ENCODE peak calls at places on chromosomes 11 and 22, in seven cellular contexts. B is activated naive CD4-positive, alpha-beta T cell; T is stimulated activated CD8-positive, alpha-beta memory T cell treated with anti-CD3 and anti-CD28 coated beads, Interleukin-12 subunit alpha, Interleukin-12 subunit beta, amount 100 ng/mL, for 4 hours; K is OCI-LY7; X is stimulated activated CD4-positive, alpha-beta T cell treated with anti-CD3 and anti-CD28 coated beads, Interleukin-4, amount 100 ng/mL, for 1 hour; F is NCI-H1105; J is lung. E is an unnamed sample.

GRCh38 chr11:45392154-45392553 is 106.0 kb upstream of the SYT13 start:
- DNase-seq in B (no peak), T (no peak), K (no peak), X (no peak), F (no peak), J (no peak), E (no peak)

GRCh38 chr11:83006877-83007330 is 64.8 kb downstream of the RAB30 start:
- DNase-seq in B (no peak), T (no peak), K (peak), X (no peak), F (no peak), J (no peak), E (peak)

GRCh38 chr22:42185915-42186439 is 55.4 kb upstream of the CYP2D6 start:
- DNase-seq in B (no peak), T (no peak), K (no peak), X (no peak), F (no peak), J (no peak), E (no peak)

GRCh38 chr22:30867746-30868662 is 100.6 kb downstream of the MORC2 start:
- DNase-seq in B (no peak), T (no peak), K (no peak), X (no peak), F (no peak), J (no peak), E (no peak)

GRCh38 chr11:34600339-34601084 is 20.4 kb upstream of the EHF start:
- DNase-seq in B (no peak), T (no peak), K (no peak), X (no peak), F (no peak), J (peak), E (no peak)

GRCh38 chr11:67577951-67578350 is 5.7 kb upstream of the GSTP1 start:
- DNase-seq in B (no peak), T (no peak), K (no peak), X (no peak), F (no peak), J (no peak), E (no peak)

GRCh38 chr11:57751676-57752253 is at the start of gene BTBD18:
- DNase-seq in B (no peak), T (no peak), K (peak), X (no peak), F (peak), J (peak), E (no peak)

GRCh38 chr11:114775849-114776621 is 97.7 kb downstream of the NXPE2 start:
- DNase-seq in B (no peak), T (no peak), K (no peak), X (no peak), F (no peak), J (no peak), E (no peak)

GRCh38 chr22:44411226-44412135 is 86.6 kb downstream of the RTL6 start:
- DNase-seq in B (no peak), T (no peak), K (no peak), X (no peak), F (no peak), J (no peak), E (no peak)

GRCh38 chr11:73204711-73205121 is 13.4 kb upstream of the P2RY2 start:
- DNase-seq in B (no peak), T (no peak), K (no peak), X (no peak), F (no peak), J (peak), E (no peak)

GRCh38 chr11:67302571-67303131 is 679 bp upstream of the SSH3 start:
- DNase-seq in B (no peak), T (no peak), K (no peak), X (no peak), F (no peak), J (peak), E (no peak)

GRCh38 chr22:41812805-41813545 is 12.5 kb downstream of the CCDC134 start:
- DNase-seq in B (no peak), T (no peak), K (no peak), X (no peak), F (no peak), J (no peak), E (no peak)

E was measured in activated T-helper 2 cell treated with anti-CD3 and anti-CD28 coated beads, Interferon-gamma antibody, Interleukin-2, Interleukin-4, amounts not matched to agents 10 μg/mL and 5 μg/mL and 100 μg/mL, durations not matched to agents 14 hours and 24 hours and 36 hours.